ENCODE peak calls at places on chromosome 10, in nine cellular contexts. One of them, this sample, is unnamed.

GRCh38 chr10:49161411-49161997 is 26.7 kb downstream of the TMEM273 start:
- DNase-seq in NCI-H345: peak
- DNase-seq in left cardiac atrium: no peak
- DNase-seq in MV-4-11: peak
- DNase-seq in foreskin fibroblast: peak
- DNase-seq in T-helper 17 cell: no peak
- DNase-seq in NCI-H526: peak
- DNase-seq in activated CD4-positive, alpha-beta T cell treated with anti-CD3 and anti-CD28 coated beads, Interleukin-2, amount 10 ng/mL, durations not matched to agents 7 days and 5 days: no peak
- DNase-seq in upper lobe of right lung: no peak
- DNase-seq in this sample: peak

GRCh38 chr10:114856544-114857287 is 35.1 kb downstream of the FHIP2A start:
- DNase-seq in upper lobe of right lung: no peak
- DNase-seq in NCI-H526: no peak
- DNase-seq in T-helper 17 cell: no peak
- DNase-seq in NCI-H345: no peak
- DNase-seq in MV-4-11: no peak
- DNase-seq in foreskin fibroblast: peak
- DNase-seq in left cardiac atrium: no peak
- DNase-seq in activated CD4-positive, alpha-beta T cell treated with anti-CD3 and anti-CD28 coated beads, Interleukin-2, amount 10 ng/mL, durations not matched to agents 7 days and 5 days: no peak
- DNase-seq in this sample: no peak

GRCh38 chr10:124150807-124151417 is 57.5 kb upstream of the CHST15 start:
- DNase-seq in upper lobe of right lung: no peak
- DNase-seq in activated CD4-positive, alpha-beta T cell treated with anti-CD3 and anti-CD28 coated beads, Interleukin-2, amount 10 ng/mL, durations not matched to agents 7 days and 5 days: no peak
- DNase-seq in left cardiac atrium: no peak
- DNase-seq in MV-4-11: no peak
- DNase-seq in NCI-H526: peak
- DNase-seq in NCI-H345: peak
- DNase-seq in T-helper 17 cell: no peak
- DNase-seq in foreskin fibroblast: no peak
- DNase-seq in this sample: no peak

GRCh38 chr10:9545073-9545472 is 1472.6 kb upstream of the CELF2 start:
- DNase-seq in activated CD4-positive, alpha-beta T cell treated with anti-CD3 and anti-CD28 coated beads, Interleukin-2, amount 10 ng/mL, durations not matched to agents 7 days and 5 days: no peak
- DNase-seq in T-helper 17 cell: no peak
- DNase-seq in MV-4-11: no peak
- DNase-seq in NCI-H526: no peak
- DNase-seq in left cardiac atrium: no peak
- DNase-seq in NCI-H345: no peak
- DNase-seq in upper lobe of right lung: no peak
- DNase-seq in foreskin fibroblast: no peak
- DNase-seq in this sample: no peak

GRCh38 chr10:103193820-103194529 is 903 bp upstream of the NT5C2 start:
- DNase-seq in upper lobe of right lung: no peak
- DNase-seq in left cardiac atrium: no peak
- DNase-seq in NCI-H345: no peak
- DNase-seq in activated CD4-positive, alpha-beta T cell treated with anti-CD3 and anti-CD28 coated beads, Interleukin-2, amount 10 ng/mL, durations not matched to agents 7 days and 5 days: no peak
- DNase-seq in NCI-H526: no peak
- DNase-seq in T-helper 17 cell: no peak
- DNase-seq in foreskin fibroblast: no peak
- DNase-seq in MV-4-11: peak
- DNase-seq in this sample: no peak

GRCh38 chr10:79098596-79099015 is 29.8 kb downstream of the ZMIZ1 start:
- DNase-seq in upper lobe of right lung: no peak
- DNase-seq in T-helper 17 cell: no peak
- DNase-seq in NCI-H526: no peak
- DNase-seq in NCI-H345: no peak
- DNase-seq in foreskin fibroblast: peak
- DNase-seq in MV-4-11: no peak
- DNase-seq in left cardiac atrium: no peak
- DNase-seq in activated CD4-positive, alpha-beta T cell treated with anti-CD3 and anti-CD28 coated beads, Interleukin-2, amount 10 ng/mL, durations not matched to agents 7 days and 5 days: no peak
- DNase-seq in this sample: no peak

GRCh38 chr10:14416308-14416700 is 85.6 kb upstream of the FRMD4A start:
- DNase-seq in left cardiac atrium: no peak
- DNase-seq in T-helper 17 cell: no peak
- DNase-seq in NCI-H345: no peak
- DNase-seq in MV-4-11: no peak
- DNase-seq in NCI-H526: no peak
- DNase-seq in foreskin fibroblast: no peak
- DNase-seq in activated CD4-positive, alpha-beta T cell treated with anti-CD3 and anti-CD28 coated beads, Interleukin-2, amount 10 ng/mL, durations not matched to agents 7 days and 5 days: no peak
- DNase-seq in upper lobe of right lung: no peak
- DNase-seq in this sample: no peak

GRCh38 chr10:73991846-73992245 is 6.1 kb upstream of the VCL start:
- DNase-seq in activated CD4-positive, alpha-beta T cell treated with anti-CD3 and anti-CD28 coated beads, Interleukin-2, amount 10 ng/mL, durations not matched to agents 7 days and 5 days: peak
- DNase-seq in NCI-H345: no peak
- DNase-seq in T-helper 17 cell: peak
- DNase-seq in NCI-H526: no peak
- DNase-seq in upper lobe of right lung: peak
- DNase-seq in left cardiac atrium: no peak
- DNase-seq in foreskin fibroblast: no peak
- DNase-seq in MV-4-11: peak
- DNase-seq in this sample: no peak

GRCh38 chr10:102246261-102246660 is 929 bp downstream of the GBF1 start:
- DNase-seq in MV-4-11: no peak
- DNase-seq in T-helper 17 cell: no peak
- DNase-seq in upper lobe of right lung: no peak
- DNase-seq in NCI-H526: no peak
- DNase-seq in NCI-H345: no peak
- DNase-seq in left cardiac atrium: no peak
- DNase-seq in activated CD4-positive, alpha-beta T cell treated with anti-CD3 and anti-CD28 coated beads, Interleukin-2, amount 10 ng/mL, durations not matched to agents 7 days and 5 days: no peak
- DNase-seq in foreskin fibroblast: peak
- DNase-seq in this sample: no peak

GRCh38 chr10:103153302-103153759 is 39.7 kb downstream of the NT5C2 start:
- DNase-seq in activated CD4-positive, alpha-beta T cell treated with anti-CD3 and anti-CD28 coated beads, Interleukin-2, amount 10 ng/mL, durations not matched to agents 7 days and 5 days: no peak
- DNase-seq in foreskin fibroblast: peak
- DNase-seq in NCI-H345: no peak
- DNase-seq in left cardiac atrium: no peak
- DNase-seq in NCI-H526: peak
- DNase-seq in T-helper 17 cell: no peak
- DNase-seq in upper lobe of right lung: no peak
- DNase-seq in MV-4-11: no peak
- DNase-seq in this sample: peak

GRCh38 chr10:58667658-58668310 is 155.1 kb downstream of the BICC1 start:
- DNase-seq in NCI-H345: no peak
- DNase-seq in T-helper 17 cell: no peak
- DNase-seq in MV-4-11: no peak
- DNase-seq in foreskin fibroblast: peak
- DNase-seq in left cardiac atrium: no peak
- DNase-seq in NCI-H526: no peak
- DNase-seq in upper lobe of right lung: no peak
- DNase-seq in activated CD4-positive, alpha-beta T cell treated with anti-CD3 and anti-CD28 coated beads, Interleukin-2, amount 10 ng/mL, durations not matched to agents 7 days and 5 days: no peak
- DNase-seq in this sample: no peak

GRCh38 chr10:88346151-88346977 is 236.8 kb downstream of the RNLS start:
- DNase-seq in T-helper 17 cell: no peak
- DNase-seq in foreskin fibroblast: no peak
- DNase-seq in left cardiac atrium: no peak
- DNase-seq in MV-4-11: no peak
- DNase-seq in upper lobe of right lung: no peak
- DNase-seq in NCI-H526: no peak
- DNase-seq in NCI-H345: no peak
- DNase-seq in activated CD4-positive, alpha-beta T cell treated with anti-CD3 and anti-CD28 coated beads, Interleukin-2, amount 10 ng/mL, durations not matched to agents 7 days and 5 days: no peak
- DNase-seq in this sample: no peak

GRCh38 chr10:64863836-64864235 is 1342.6 kb downstream of the REEP3 start:
- DNase-seq in foreskin fibroblast: no peak
- DNase-seq in T-helper 17 cell: no peak
- DNase-seq in NCI-H345: no peak
- DNase-seq in MV-4-11: no peak
- DNase-seq in NCI-H526: no peak
- DNase-seq in activated CD4-positive, alpha-beta T cell treated with anti-CD3 and anti-CD28 coated beads, Interleukin-2, amount 10 ng/mL, durations not matched to agents 7 days and 5 days: no peak
- DNase-seq in upper lobe of right lung: no peak
- DNase-seq in left cardiac atrium: no peak
- DNase-seq in this sample: no peak

GRCh38 chr10:80453715-80454525 is at the start of gene TSPAN14:
- DNase-seq in MV-4-11: peak
- DNase-seq in NCI-H345: peak
- DNase-seq in upper lobe of right lung: peak
- DNase-seq in T-helper 17 cell: peak
- DNase-seq in foreskin fibroblast: peak
- DNase-seq in left cardiac atrium: peak
- DNase-seq in NCI-H526: peak
- DNase-seq in activated CD4-positive, alpha-beta T cell treated with anti-CD3 and anti-CD28 coated beads, Interleukin-2, amount 10 ng/mL, durations not matched to agents 7 days and 5 days: peak
- DNase-seq in this sample: peak

GRCh38 chr10:121460733-121461132 is 137.5 kb downstream of the FGFR2 start:
- DNase-seq in activated CD4-positive, alpha-beta T cell treated with anti-CD3 and anti-CD28 coated beads, Interleukin-2, amount 10 ng/mL, durations not matched to agents 7 days and 5 days: no peak
- DNase-seq in MV-4-11: no peak
- DNase-seq in foreskin fibroblast: no peak
- DNase-seq in NCI-H526: no peak
- DNase-seq in left cardiac atrium: no peak
- DNase-seq in T-helper 17 cell: no peak
- DNase-seq in NCI-H345: no peak
- DNase-seq in upper lobe of right lung: no peak
- DNase-seq in this sample: no peak

GRCh38 chr10:124660404-124661125 is 83.6 kb downstream of the FAM53B start:
- DNase-seq in T-helper 17 cell: no peak
- DNase-seq in MV-4-11: no peak
- DNase-seq in foreskin fibroblast: no peak
- DNase-seq in NCI-H526: no peak
- DNase-seq in upper lobe of right lung: no peak
- DNase-seq in left cardiac atrium: no peak
- DNase-seq in activated CD4-positive, alpha-beta T cell treated with anti-CD3 and anti-CD28 coated beads, Interleukin-2, amount 10 ng/mL, durations not matched to agents 7 days and 5 days: no peak
- DNase-seq in NCI-H345: no peak
- DNase-seq in this sample: no peak

GRCh38 chr10:79239930-79240713 is 107.1 kb upstream of the PPIF start:
- DNase-seq in T-helper 17 cell: no peak
- DNase-seq in activated CD4-positive, alpha-beta T cell treated with anti-CD3 and anti-CD28 coated beads, Interleukin-2, amount 10 ng/mL, durations not matched to agents 7 days and 5 days: no peak
- DNase-seq in NCI-H526: no peak
- DNase-seq in upper lobe of right lung: no peak
- DNase-seq in foreskin fibroblast: no peak
- DNase-seq in left cardiac atrium: no peak
- DNase-seq in NCI-H345: no peak
- DNase-seq in MV-4-11: no peak
- DNase-seq in this sample: no peak

GRCh38 chr10:62018141-62018911 is 116.8 kb downstream of the ARID5B start:
- DNase-seq in activated CD4-positive, alpha-beta T cell treated with anti-CD3 and anti-CD28 coated beads, Interleukin-2, amount 10 ng/mL, durations not matched to agents 7 days and 5 days: no peak
- DNase-seq in NCI-H526: no peak
- DNase-seq in foreskin fibroblast: no peak
- DNase-seq in T-helper 17 cell: no peak
- DNase-seq in upper lobe of right lung: no peak
- DNase-seq in left cardiac atrium: no peak
- DNase-seq in MV-4-11: no peak
- DNase-seq in NCI-H345: no peak
- DNase-seq in this sample: no peak

GRCh38 chr10:132169766-132170560 is 16.8 kb upstream of the DPYSL4 start:
- DNase-seq in activated CD4-positive, alpha-beta T cell treated with anti-CD3 and anti-CD28 coated beads, Interleukin-2, amount 10 ng/mL, durations not matched to agents 7 days and 5 days: no peak
- DNase-seq in left cardiac atrium: no peak
- DNase-seq in upper lobe of right lung: peak
- DNase-seq in foreskin fibroblast: no peak
- DNase-seq in NCI-H526: peak
- DNase-seq in T-helper 17 cell: no peak
- DNase-seq in MV-4-11: no peak
- DNase-seq in NCI-H345: peak
- DNase-seq in this sample: no peak

GRCh38 chr10:60513281-60513680 is 123.6 kb upstream of the ANK3 start:
- DNase-seq in T-helper 17 cell: no peak
- DNase-seq in upper lobe of right lung: no peak
- DNase-seq in NCI-H526: no peak
- DNase-seq in left cardiac atrium: no peak
- DNase-seq in NCI-H345: no peak
- DNase-seq in MV-4-11: peak
- DNase-seq in activated CD4-positive, alpha-beta T cell treated with anti-CD3 and anti-CD28 coated beads, Interleukin-2, amount 10 ng/mL, durations not matched to agents 7 days and 5 days: no peak
- DNase-seq in foreskin fibroblast: no peak
- DNase-seq in this sample: no peak

GRCh38 chr10:59847888-59848287 is 58.5 kb downstream of the CCDC6 start:
- DNase-seq in T-helper 17 cell: no peak
- DNase-seq in NCI-H345: no peak
- DNase-seq in foreskin fibroblast: no peak
- DNase-seq in activated CD4-positive, alpha-beta T cell treated with anti-CD3 and anti-CD28 coated beads, Interleukin-2, amount 10 ng/mL, durations not matched to agents 7 days and 5 days: no peak
- DNase-seq in left cardiac atrium: no peak
- DNase-seq in MV-4-11: no peak
- DNase-seq in upper lobe of right lung: no peak
- DNase-seq in NCI-H526: no peak
- DNase-seq in this sample: no peak

GRCh38 chr10:46553238-46554049 is 3.0 kb downstream of the GPRIN2 start:
- DNase-seq in NCI-H526: no peak
- DNase-seq in left cardiac atrium: peak
- DNase-seq in foreskin fibroblast: no peak
- DNase-seq in activated CD4-positive, alpha-beta T cell treated with anti-CD3 and anti-CD28 coated beads, Interleukin-2, amount 10 ng/mL, durations not matched to agents 7 days and 5 days: peak
- DNase-seq in T-helper 17 cell: no peak
- DNase-seq in NCI-H345: no peak
- DNase-seq in upper lobe of right lung: peak
- DNase-seq in MV-4-11: no peak
- DNase-seq in this sample: no peak

This sample was measured in A673.